ENCODE peak calls at places on chromosomes 16 and 17, in ten cellular contexts. S, T, R, A, N, M, G, Q, O and B are unnamed samples.

GRCh38 chr17:35087731-35088646 is 24.5 kb upstream of the RFFL start:
- DNase-seq in Q (peak), R (peak), T (peak), G (no peak), A (no peak), N (no peak), S (peak), O (peak), M (peak), B (peak)

GRCh38 chr16:88743693-88744519 is 37.6 kb downstream of the CTU2 start:
- DNase-seq in R (peak), N (no peak), S (peak), O (peak), T (peak), Q (peak), M (peak), G (peak), A (peak), B (peak)

GRCh38 chr17:6366144-6366755 is 68.7 kb downstream of the AIPL1 start:
- DNase-seq in M (peak), S (no peak), O (no peak), G (no peak), A (peak), Q (no peak), R (no peak), N (peak), T (peak), B (no peak)

GRCh38 chr17:31490991-31491793 is 99.7 kb downstream of the RAB11FIP4 start:
- DNase-seq in G (no peak), M (no peak), S (no peak), R (no peak), O (no peak), A (no peak), N (no peak), T (no peak), Q (no peak), B (peak)

GRCh38 chr16:10993649-10994048 is 49.3 kb downstream of the CLEC16A start:
- DNase-seq in R (no peak), N (no peak), G (no peak), Q (no peak), S (no peak), M (no peak), A (no peak), T (no peak), O (no peak), B (no peak)

GRCh38 chr17:38747385-38748328 is 479 bp downstream of the PCGF2 start:
- DNase-seq in Q (no peak), N (no peak), G (no peak), T (peak), A (no peak), O (no peak), M (peak), R (no peak), S (no peak), B (no peak)

GRCh38 chr16:57156351-57156703 is 29.5 kb downstream of the PSME3IP1 start:
- DNase-seq in R (no peak), Q (no peak), A (no peak), G (no peak), O (no peak), S (no peak), M (no peak), T (no peak), N (no peak), B (no peak)

GRCh38 chr17:50304781-50305404 is 30.6 kb downstream of the TMEM92 start:
- DNase-seq in M (peak), O (no peak), G (no peak), N (no peak), R (no peak), T (no peak), S (no peak), A (no peak), Q (no peak), B (no peak)

GRCh38 chr16:81324808-81325207 is 10.0 kb downstream of the GAN start:
- DNase-seq in T (no peak), N (no peak), M (no peak), O (no peak), S (no peak), Q (no peak), R (no peak), A (no peak), G (no peak), B (no peak)

GRCh38 chr17:30954046-30954805 is 16.6 kb upstream of the RNF135 start:
- DNase-seq in N (no peak), M (peak), G (no peak), S (no peak), T (no peak), R (no peak), O (peak), Q (no peak), A (no peak), B (peak)

GRCh38 chr17:44128383-44128782 is 4.9 kb upstream of the HDAC5 start:
- DNase-seq in O (no peak), R (no peak), G (no peak), S (no peak), Q (no peak), T (no peak), M (no peak), N (no peak), A (no peak), B (no peak)

GRCh38 chr16:30458561-30459394 is 13.1 kb upstream of the SEPHS2 start:
- DNase-seq in T (no peak), S (no peak), Q (no peak), N (no peak), R (peak), M (no peak), G (peak), O (no peak), A (no peak), B (peak)

GRCh38 chr17:36600936-36601302 is 464 bp upstream of the MRM1 start:
- DNase-seq in G (no peak), Q (no peak), S (no peak), O (no peak), R (no peak), T (no peak), N (no peak), M (no peak), A (no peak), B (no peak)

GRCh38 chr16:11759997-11760396 is 17.3 kb upstream of the TXNDC11 start:
- DNase-seq in R (no peak), T (no peak), G (no peak), A (no peak), M (no peak), N (no peak), S (no peak), O (no peak), Q (no peak), B (no peak)

GRCh38 chr17:68698761-68699160 is 97.6 kb upstream of the FAM20A start:
- DNase-seq in T (no peak), S (no peak), M (no peak), G (no peak), Q (no peak), N (no peak), A (no peak), R (no peak), O (peak), B (peak)

GRCh38 chr16:30764086-30764485 is 2.0 kb downstream of the RNF40 start:
- DNase-seq in G (no peak), S (no peak), M (no peak), N (no peak), Q (no peak), R (no peak), T (no peak), O (no peak), A (no peak), B (no peak)

GRCh38 chr16:29907973-29908372 is 7.7 kb downstream of the ASPHD1 start:
- DNase-seq in R (no peak), S (no peak), T (no peak), A (no peak), M (no peak), N (no peak), Q (no peak), O (no peak), G (no peak), B (no peak)

GRCh38 chr17:64441772-64442549 is 7.0 kb upstream of the MILR1 start:
- DNase-seq in T (no peak), G (no peak), M (peak), A (no peak), S (no peak), N (no peak), R (no peak), O (peak), Q (peak), B (peak)

GRCh38 chr16:73226675-73227074 is 178.7 kb upstream of the ZFHX3 start:
- DNase-seq in N (no peak), R (no peak), Q (no peak), T (no peak), O (no peak), A (no peak), M (no peak), S (no peak), G (no peak), B (no peak)